ENCODE peak calls at places on chromosome 2, in six cellular contexts. One of them, this sample, is unnamed.

GRCh38 chr2:152247337-152247695 is 71.8 kb upstream of the STAM2 start:
- DNase-seq in AG04450: no peak
- DNase-seq in left ventricle myocardium inferior: no peak
- DNase-seq in PC-3: peak
- DNase-seq in brain microvascular endothelial cell: peak
- DNase-seq in Panc1: peak
- DNase-seq in this sample: no peak

GRCh38 chr2:60934153-60934722 is 52.9 kb downstream of the REL start:
- DNase-seq in AG04450: no peak
- DNase-seq in brain microvascular endothelial cell: no peak
- DNase-seq in PC-3: no peak
- DNase-seq in left ventricle myocardium inferior: no peak
- DNase-seq in Panc1: no peak
- DNase-seq in this sample: no peak

GRCh38 chr2:24404582-24404981 is 44.2 kb upstream of the ITSN2 start:
- DNase-seq in Panc1: no peak
- DNase-seq in AG04450: no peak
- DNase-seq in brain microvascular endothelial cell: no peak
- DNase-seq in PC-3: peak
- DNase-seq in left ventricle myocardium inferior: no peak
- DNase-seq in this sample: no peak

GRCh38 chr2:104434363-104434792 is 419.5 kb upstream of the POU3F3 start:
- DNase-seq in Panc1: no peak
- DNase-seq in brain microvascular endothelial cell: no peak
- DNase-seq in PC-3: no peak
- DNase-seq in AG04450: no peak
- DNase-seq in left ventricle myocardium inferior: no peak
- DNase-seq in this sample: no peak

GRCh38 chr2:54587439-54588016 is 131.4 kb downstream of the SPTBN1 start:
- DNase-seq in left ventricle myocardium inferior: no peak
- DNase-seq in brain microvascular endothelial cell: no peak
- DNase-seq in AG04450: no peak
- DNase-seq in PC-3: no peak
- DNase-seq in Panc1: no peak
- DNase-seq in this sample: no peak

GRCh38 chr2:26852405-26853348 is 4.7 kb downstream of the DPYSL5 start:
- DNase-seq in Panc1: no peak
- DNase-seq in left ventricle myocardium inferior: no peak
- DNase-seq in AG04450: no peak
- DNase-seq in brain microvascular endothelial cell: no peak
- DNase-seq in PC-3: no peak
- DNase-seq in this sample: peak

GRCh38 chr2:16686641-16687040 is 21.0 kb upstream of the CYRIA start:
- DNase-seq in AG04450: no peak
- DNase-seq in left ventricle myocardium inferior: no peak
- DNase-seq in PC-3: no peak
- DNase-seq in Panc1: no peak
- DNase-seq in brain microvascular endothelial cell: no peak
- DNase-seq in this sample: no peak

GRCh38 chr2:60503923-60504514 is 49.4 kb downstream of the BCL11A start:
- DNase-seq in PC-3: no peak
- DNase-seq in brain microvascular endothelial cell: no peak
- DNase-seq in AG04450: no peak
- DNase-seq in Panc1: no peak
- DNase-seq in left ventricle myocardium inferior: no peak
- DNase-seq in this sample: no peak

GRCh38 chr2:207083361-207084080 is 82.2 kb downstream of the KLF7 start:
- DNase-seq in PC-3: no peak
- DNase-seq in brain microvascular endothelial cell: no peak
- DNase-seq in left ventricle myocardium inferior: no peak
- DNase-seq in Panc1: no peak
- DNase-seq in AG04450: no peak
- DNase-seq in this sample: no peak

GRCh38 chr2:152336103-152336853 is 1.3 kb downstream of the FMNL2 start:
- DNase-seq in Panc1: no peak
- DNase-seq in PC-3: peak
- DNase-seq in left ventricle myocardium inferior: peak
- DNase-seq in AG04450: no peak
- DNase-seq in brain microvascular endothelial cell: peak
- DNase-seq in this sample: no peak

GRCh38 chr2:203035879-203036470 is 21.3 kb downstream of the NBEAL1 start:
- DNase-seq in AG04450: no peak
- DNase-seq in left ventricle myocardium inferior: no peak
- DNase-seq in PC-3: no peak
- DNase-seq in brain microvascular endothelial cell: no peak
- DNase-seq in Panc1: no peak
- DNase-seq in this sample: no peak

GRCh38 chr2:149313512-149313972 is 16.8 kb upstream of the LYPD6 start:
- DNase-seq in PC-3: peak
- DNase-seq in brain microvascular endothelial cell: peak
- DNase-seq in AG04450: no peak
- DNase-seq in left ventricle myocardium inferior: no peak
- DNase-seq in Panc1: peak
- DNase-seq in this sample: peak

GRCh38 chr2:18626256-18626668 is 36.9 kb upstream of the NT5C1B start:
- DNase-seq in left ventricle myocardium inferior: no peak
- DNase-seq in PC-3: peak
- DNase-seq in brain microvascular endothelial cell: peak
- DNase-seq in Panc1: no peak
- DNase-seq in AG04450: no peak
- DNase-seq in this sample: no peak

GRCh38 chr2:239400000-239400831 is 604 bp downstream of the HDAC4 start:
- DNase-seq in left ventricle myocardium inferior: no peak
- DNase-seq in Panc1: no peak
- DNase-seq in PC-3: peak
- DNase-seq in brain microvascular endothelial cell: no peak
- DNase-seq in AG04450: no peak
- DNase-seq in this sample: no peak

GRCh38 chr2:70714141-70714905 is 53.7 kb downstream of the ADD2 start:
- DNase-seq in left ventricle myocardium inferior: no peak
- DNase-seq in PC-3: no peak
- DNase-seq in Panc1: no peak
- DNase-seq in brain microvascular endothelial cell: no peak
- DNase-seq in AG04450: no peak
- DNase-seq in this sample: no peak

GRCh38 chr2:42392191-42392590 is 31.2 kb upstream of the COX7A2L start:
- DNase-seq in AG04450: no peak
- DNase-seq in left ventricle myocardium inferior: no peak
- DNase-seq in brain microvascular endothelial cell: no peak
- DNase-seq in Panc1: no peak
- DNase-seq in PC-3: no peak
- DNase-seq in this sample: no peak

GRCh38 chr2:189772212-189772611 is 9.6 kb upstream of the OSGEPL1 start:
- DNase-seq in brain microvascular endothelial cell: no peak
- DNase-seq in Panc1: no peak
- DNase-seq in AG04450: no peak
- DNase-seq in left ventricle myocardium inferior: no peak
- DNase-seq in PC-3: no peak
- DNase-seq in this sample: no peak

GRCh38 chr2:25043241-25043867 is 1.5 kb downstream of the EFR3B start:
- DNase-seq in Panc1: peak
- DNase-seq in brain microvascular endothelial cell: peak
- DNase-seq in PC-3: peak
- DNase-seq in left ventricle myocardium inferior: no peak
- DNase-seq in AG04450: peak
- DNase-seq in this sample: peak

GRCh38 chr2:199810422-199811250 is 40.4 kb downstream of the FTCDNL1 start:
- DNase-seq in brain microvascular endothelial cell: no peak
- DNase-seq in Panc1: no peak
- DNase-seq in AG04450: no peak
- DNase-seq in PC-3: no peak
- DNase-seq in left ventricle myocardium inferior: no peak
- DNase-seq in this sample: no peak

GRCh38 chr2:40874380-40874779 is 422.5 kb upstream of the SLC8A1 start:
- DNase-seq in PC-3: no peak
- DNase-seq in Panc1: no peak
- DNase-seq in AG04450: no peak
- DNase-seq in left ventricle myocardium inferior: no peak
- DNase-seq in brain microvascular endothelial cell: no peak
- DNase-seq in this sample: no peak

GRCh38 chr2:158487419-158487818 is 30.7 kb downstream of the PKP4 start:
- DNase-seq in AG04450: peak
- DNase-seq in left ventricle myocardium inferior: no peak
- DNase-seq in PC-3: no peak
- DNase-seq in Panc1: no peak
- DNase-seq in brain microvascular endothelial cell: peak
- DNase-seq in this sample: no peak

GRCh38 chr2:160989778-160990177 is 170.4 kb upstream of the TANK start:
- DNase-seq in AG04450: no peak
- DNase-seq in brain microvascular endothelial cell: no peak
- DNase-seq in left ventricle myocardium inferior: no peak
- DNase-seq in PC-3: no peak
- DNase-seq in Panc1: no peak
- DNase-seq in this sample: no peak

GRCh38 chr2:215601990-215602721 is 166.3 kb upstream of the FN1 start:
- DNase-seq in brain microvascular endothelial cell: no peak
- DNase-seq in Panc1: no peak
- DNase-seq in AG04450: no peak
- DNase-seq in PC-3: peak
- DNase-seq in left ventricle myocardium inferior: no peak
- DNase-seq in this sample: no peak

GRCh38 chr2:61141151-61141550 is 20.8 kb upstream of the C2orf74 start:
- DNase-seq in AG04450: no peak
- DNase-seq in Panc1: no peak
- DNase-seq in PC-3: no peak
- DNase-seq in brain microvascular endothelial cell: no peak
- DNase-seq in left ventricle myocardium inferior: no peak
- DNase-seq in this sample: no peak

GRCh38 chr2:149339324-149339723 is 8.9 kb downstream of the LYPD6 start:
- DNase-seq in PC-3: no peak
- DNase-seq in brain microvascular endothelial cell: no peak
- DNase-seq in Panc1: no peak
- DNase-seq in left ventricle myocardium inferior: no peak
- DNase-seq in AG04450: no peak
- DNase-seq in this sample: no peak

GRCh38 chr2:32553829-32554432 is 73.9 kb upstream of the TTC27 start:
- DNase-seq in brain microvascular endothelial cell: peak
- DNase-seq in PC-3: peak
- DNase-seq in left ventricle myocardium inferior: no peak
- DNase-seq in AG04450: peak
- DNase-seq in Panc1: no peak
- DNase-seq in this sample: peak

GRCh38 chr2:236646871-236647270 is 77.2 kb downstream of the ACKR3 start:
- DNase-seq in Panc1: no peak
- DNase-seq in PC-3: no peak
- DNase-seq in left ventricle myocardium inferior: no peak
- DNase-seq in AG04450: no peak
- DNase-seq in brain microvascular endothelial cell: no peak
- DNase-seq in this sample: no peak

GRCh38 chr2:179044500-179044899 is 5.4 kb downstream of the CCDC141 start:
- DNase-seq in PC-3: no peak
- DNase-seq in AG04450: no peak
- DNase-seq in Panc1: no peak
- DNase-seq in brain microvascular endothelial cell: no peak
- DNase-seq in left ventricle myocardium inferior: no peak
- DNase-seq in this sample: no peak
- H3K4me3 ChIP-seq in PC-3: no peak
- H3K4me3 ChIP-seq in AG04450: no peak
- H3K4me3 ChIP-seq in Panc1: no peak
- H3K4me3 ChIP-seq in brain microvascular endothelial cell: no peak
- H3K4me3 ChIP-seq in left ventricle myocardium inferior: no peak
- H3K4me3 ChIP-seq in this sample: no peak

GRCh38 chr2:38526195-38526594 is 76.5 kb downstream of the HNRNPLL start:
- DNase-seq in Panc1: no peak
- DNase-seq in brain microvascular endothelial cell: peak
- DNase-seq in left ventricle myocardium inferior: no peak
- DNase-seq in AG04450: no peak
- DNase-seq in PC-3: no peak
- DNase-seq in this sample: no peak

GRCh38 chr2:38524580-38524979 is 78.1 kb downstream of the HNRNPLL start:
- DNase-seq in brain microvascular endothelial cell: no peak
- DNase-seq in left ventricle myocardium inferior: no peak
- DNase-seq in PC-3: no peak
- DNase-seq in AG04450: no peak
- DNase-seq in Panc1: no peak
- DNase-seq in this sample: no peak

GRCh38 chr2:38521835-38522234 is 80.9 kb downstream of the HNRNPLL start:
- DNase-seq in PC-3: no peak
- DNase-seq in brain microvascular endothelial cell: no peak
- DNase-seq in Panc1: no peak
- DNase-seq in left ventricle myocardium inferior: no peak
- DNase-seq in AG04450: no peak
- DNase-seq in this sample: no peak

GRCh38 chr2:38522754-38523349 is 79.9 kb downstream of the HNRNPLL start:
- DNase-seq in PC-3: no peak
- DNase-seq in Panc1: no peak
- DNase-seq in brain microvascular endothelial cell: no peak
- DNase-seq in AG04450: no peak
- DNase-seq in left ventricle myocardium inferior: no peak
- DNase-seq in this sample: no peak

GRCh38 chr2:38523728-38524437 is 78.8 kb downstream of the HNRNPLL start:
- DNase-seq in PC-3: no peak
- DNase-seq in Panc1: no peak
- DNase-seq in AG04450: no peak
- DNase-seq in brain microvascular endothelial cell: no peak
- DNase-seq in left ventricle myocardium inferior: no peak
- DNase-seq in this sample: no peak
- TF ChIP-seq CTCF in PC-3: peak
- TF ChIP-seq CTCF in Panc1: peak
- TF ChIP-seq CTCF in AG04450: peak
- TF ChIP-seq CTCF in brain microvascular endothelial cell: peak
- TF ChIP-seq CTCF in left ventricle myocardium inferior: no peak
- TF ChIP-seq CTCF in this sample: peak

GRCh38 chr2:6771539-6772365 is 94.0 kb downstream of the CMPK2 start:
- DNase-seq in brain microvascular endothelial cell: no peak
- DNase-seq in Panc1: no peak
- DNase-seq in left ventricle myocardium inferior: no peak
- DNase-seq in PC-3: no peak
- DNase-seq in AG04450: no peak
- DNase-seq in this sample: no peak
- H3K4me3 ChIP-seq in brain microvascular endothelial cell: no peak
- H3K4me3 ChIP-seq in Panc1: no peak
- H3K4me3 ChIP-seq in left ventricle myocardium inferior: no peak
- H3K4me3 ChIP-seq in PC-3: no peak
- H3K4me3 ChIP-seq in AG04450: no peak
- H3K4me3 ChIP-seq in this sample: no peak

DNA sequence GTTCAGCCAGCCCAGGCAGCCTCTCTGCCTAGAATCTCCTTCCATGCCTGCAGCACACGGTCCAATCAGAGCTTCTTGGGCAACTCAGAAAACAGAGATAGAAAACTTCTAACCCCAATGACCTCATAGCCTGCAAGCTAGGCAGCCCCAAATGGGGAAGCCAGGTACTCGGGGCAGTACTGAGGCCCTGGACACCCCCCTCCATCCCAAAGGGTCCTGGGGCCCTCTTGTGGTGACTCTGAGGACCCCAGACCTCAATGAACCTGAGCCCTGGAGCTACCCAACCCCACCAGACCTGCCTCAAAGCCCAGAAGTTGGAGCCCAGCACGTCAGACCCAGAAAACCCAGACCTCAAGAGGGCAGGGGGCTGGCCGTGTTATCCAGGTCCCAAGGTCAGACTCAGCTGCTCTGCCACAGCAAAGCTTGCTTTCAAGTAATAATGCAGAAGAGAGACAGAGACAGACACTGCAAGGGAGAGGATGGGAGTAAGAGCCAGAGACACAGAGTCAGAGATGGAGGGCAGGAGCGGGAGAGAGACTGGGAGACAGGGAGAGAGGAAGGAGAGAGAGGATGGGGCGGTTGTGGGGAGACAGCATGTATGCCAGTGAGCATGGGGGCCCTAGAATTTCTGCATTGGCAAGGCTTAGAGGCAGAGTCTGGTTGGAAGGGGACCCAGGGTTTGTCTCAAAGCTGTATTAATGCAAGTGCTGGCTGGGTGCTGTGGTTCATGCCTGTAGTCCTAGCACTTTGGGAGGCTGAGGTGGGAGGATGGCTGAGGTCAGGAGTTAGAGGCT is 28.2 kb downstream of the SERTAD2 start:
- DNase-seq in PC-3: no peak
- DNase-seq in left ventricle myocardium inferior: no peak
- DNase-seq in Panc1: no peak
- DNase-seq in brain microvascular endothelial cell: no peak
- DNase-seq in AG04450: no peak
- DNase-seq in this sample: no peak
- TF ChIP-seq CTCF in PC-3: peak
- TF ChIP-seq CTCF in left ventricle myocardium inferior: no peak
- TF ChIP-seq CTCF in Panc1: no peak
- TF ChIP-seq CTCF in brain microvascular endothelial cell: peak
- TF ChIP-seq CTCF in AG04450: no peak
- TF ChIP-seq CTCF in this sample: no peak